ENCODE peak calls at places on chromosomes 7 and 10, in five cellular contexts. One of them, this sample, is unnamed.

GRCh38 chr10:17851611-17852010 is 42.5 kb downstream of the MRC1 start:
- DNase-seq in G401: no peak
- DNase-seq in hepatocyte: no peak
- DNase-seq in WTC11: no peak
- DNase-seq in H54: no peak
- DNase-seq in this sample: no peak

GRCh38 chr7:28163955-28164354 is 16.6 kb downstream of the JAZF1 start:
- DNase-seq in G401: no peak
- DNase-seq in hepatocyte: no peak
- DNase-seq in WTC11: no peak
- DNase-seq in H54: no peak
- DNase-seq in this sample: peak

GRCh38 chr7:104804696-104805095 is 209.3 kb upstream of the KMT2E start:
- DNase-seq in G401: no peak
- DNase-seq in hepatocyte: no peak
- DNase-seq in WTC11: no peak
- DNase-seq in H54: no peak
- DNase-seq in this sample: no peak

GRCh38 chr7:93228302-93228701 is 2.0 kb upstream of the HEPACAM2 start:
- DNase-seq in G401: peak
- DNase-seq in hepatocyte: peak
- DNase-seq in WTC11: no peak
- DNase-seq in H54: no peak
- DNase-seq in this sample: no peak

GRCh38 chr7:131692131-131692960 is 135.9 kb upstream of the PODXL start:
- DNase-seq in G401: peak
- DNase-seq in hepatocyte: peak
- DNase-seq in WTC11: peak
- DNase-seq in H54: peak
- DNase-seq in this sample: peak

GRCh38 chr10:124992462-124993344 is 50.8 kb downstream of the ZRANB1 start:
- DNase-seq in G401: peak
- DNase-seq in hepatocyte: peak
- DNase-seq in WTC11: peak
- DNase-seq in H54: no peak
- DNase-seq in this sample: peak

GRCh38 chr7:17774701-17775288 is 165.5 kb downstream of the SNX13 start:
- DNase-seq in G401: no peak
- DNase-seq in hepatocyte: no peak
- DNase-seq in WTC11: no peak
- DNase-seq in H54: no peak
- DNase-seq in this sample: no peak

GRCh38 chr10:125868372-125868975 is 12.6 kb downstream of the DHX32 start:
- DNase-seq in G401: peak
- DNase-seq in hepatocyte: peak
- DNase-seq in WTC11: no peak
- DNase-seq in H54: no peak
- DNase-seq in this sample: no peak

GRCh38 chr7:74320645-74321178 is 31.5 kb downstream of the CLIP2 start:
- DNase-seq in G401: no peak
- DNase-seq in hepatocyte: no peak
- DNase-seq in WTC11: no peak
- DNase-seq in H54: no peak
- DNase-seq in this sample: no peak

GRCh38 chr10:10722422-10722821 is 295.2 kb upstream of the CELF2 start:
- DNase-seq in G401: no peak
- DNase-seq in hepatocyte: no peak
- DNase-seq in WTC11: no peak
- DNase-seq in H54: no peak
- DNase-seq in this sample: no peak

GRCh38 chr10:75956624-75957023 is 525.2 kb downstream of the LRMDA start:
- DNase-seq in G401: no peak
- DNase-seq in hepatocyte: no peak
- DNase-seq in WTC11: no peak
- DNase-seq in H54: peak
- DNase-seq in this sample: no peak

GRCh38 chr7:78039791-78040776 is 241.5 kb downstream of the PHTF2 start:
- DNase-seq in G401: no peak
- DNase-seq in hepatocyte: no peak
- DNase-seq in WTC11: peak
- DNase-seq in H54: peak
- DNase-seq in this sample: peak

GRCh38 chr10:68982389-68982788 is 6.2 kb upstream of the KIFBP start:
- DNase-seq in G401: no peak
- DNase-seq in hepatocyte: no peak
- DNase-seq in WTC11: no peak
- DNase-seq in H54: no peak
- DNase-seq in this sample: no peak

GRCh38 chr7:158133515-158134271 is 453.9 kb downstream of the PTPRN2 start:
- DNase-seq in G401: no peak
- DNase-seq in hepatocyte: no peak
- DNase-seq in WTC11: peak
- DNase-seq in H54: no peak
- DNase-seq in this sample: no peak

GRCh38 chr7:114050571-114050970 is 131.8 kb upstream of the PPP1R3A start:
- DNase-seq in G401: no peak
- DNase-seq in hepatocyte: no peak
- DNase-seq in WTC11: no peak
- DNase-seq in H54: no peak
- DNase-seq in this sample: no peak

GRCh38 chr7:55177068-55177530 is 158.3 kb downstream of the EGFR start:
- DNase-seq in G401: no peak
- DNase-seq in hepatocyte: no peak
- DNase-seq in WTC11: no peak
- DNase-seq in H54: peak
- DNase-seq in this sample: no peak

GRCh38 chr10:60733189-60733815 is 45.0 kb upstream of the CDK1 start:
- DNase-seq in G401: no peak
- DNase-seq in hepatocyte: peak
- DNase-seq in WTC11: peak
- DNase-seq in H54: no peak
- DNase-seq in this sample: peak

GRCh38 chr10:22978287-22978686 is 50.4 kb downstream of the ARMC3 start:
- DNase-seq in G401: no peak
- DNase-seq in hepatocyte: no peak
- DNase-seq in WTC11: no peak
- DNase-seq in H54: no peak
- DNase-seq in this sample: no peak

GRCh38 chr7:91288208-91288824 is 24.1 kb downstream of the FZD1 start:
- DNase-seq in G401: no peak
- DNase-seq in hepatocyte: peak
- DNase-seq in WTC11: peak
- DNase-seq in H54: no peak
- DNase-seq in this sample: peak

This sample was measured in glutamatergic neuron.